ENCODE peak calls at places on chromosome 13, in five cellular contexts. I is IMR-90, O is lower lobe of right lung, D is endothelial cell, S is mammary epithelial cell. K is an unnamed sample.

GRCh38 chr13:28346136-28346535 is 148.8 kb downstream of the FLT1 start:
- DNase-seq in I (peak), O (no peak), D (no peak), S (no peak), K (no peak)

GRCh38 chr13:20927858-20928257 is 25.3 kb upstream of the XPO4 start:
- DNase-seq in O (no peak), S (no peak), I (no peak), D (no peak), K (no peak)

GRCh38 chr13:77565635-77566034 is 30.1 kb downstream of the SCEL start:
- DNase-seq in I (peak), S (peak), D (peak), O (no peak), K (no peak)

GRCh38 chr13:105346141-105346766 is 1189.2 kb downstream of the EFNB2 start:
- DNase-seq in I (peak), S (peak), O (no peak), D (no peak), K (no peak)

GRCh38 chr13:35309711-35310110 is 166.8 kb downstream of the MAB21L1 start:
- DNase-seq in O (no peak), D (no peak), I (no peak), S (no peak), K (no peak)

GRCh38 chr13:77599351-77599750 is 63.8 kb downstream of the SCEL start:
- DNase-seq in D (no peak), S (no peak), I (no peak), O (no peak), K (no peak)

GRCh38 chr13:75139291-75139690 is 342.7 kb downstream of the TBC1D4 start:
- DNase-seq in D (no peak), I (peak), O (no peak), S (no peak), K (no peak)

GRCh38 chr13:40941581-40941980 is 77.5 kb downstream of the ELF1 start:
- DNase-seq in S (no peak), D (no peak), I (no peak), O (no peak), K (no peak)

GRCh38 chr13:83992566-83993358 is 110.5 kb upstream of the SLITRK1 start:
- DNase-seq in O (no peak), D (no peak), S (no peak), I (no peak), K (no peak)

GRCh38 chr13:76637651-76638111 is 248.5 kb downstream of the KCTD12 start:
- DNase-seq in I (peak), O (no peak), D (no peak), S (no peak), K (no peak)

GRCh38 chr13:34208326-34208725 is 390.4 kb downstream of the RFC3 start:
- DNase-seq in S (no peak), I (peak), D (no peak), O (no peak), K (no peak)

GRCh38 chr13:93293716-93294115 is 67.1 kb downstream of the GPC6 start:
- DNase-seq in S (no peak), O (no peak), I (no peak), D (no peak), K (no peak)

GRCh38 chr13:93286047-93286446 is 59.4 kb downstream of the GPC6 start:
- DNase-seq in I (no peak), D (no peak), S (peak), O (no peak), K (no peak)

GRCh38 chr13:93289047-93289446 is 62.4 kb downstream of the GPC6 start:
- DNase-seq in D (no peak), S (no peak), O (no peak), I (peak), K (no peak)

GRCh38 chr13:93289842-93290241 is 63.2 kb downstream of the GPC6 start:
- DNase-seq in O (no peak), I (no peak), S (no peak), D (no peak), K (no peak)

GRCh38 chr13:93290503-93290902 is 63.9 kb downstream of the GPC6 start:
- DNase-seq in D (no peak), I (peak), S (no peak), O (no peak), K (no peak)
- TF ChIP-seq CTCF in D (no peak), I (no peak), S (no peak), O (no peak), K (no peak)

GRCh38 chr13:113647351-113648217 is 10.4 kb downstream of the ATP4B start:
- DNase-seq in I (no peak), S (peak), O (peak), D (no peak), K (peak)

GRCh38 chr13:113648218-113648615 is 9.8 kb downstream of the ATP4B start:
- DNase-seq in S (no peak), O (peak), D (no peak), I (no peak), K (peak)

GRCh38 chr13:113650731-113651148 is 7.3 kb downstream of the ATP4B start:
- DNase-seq in I (no peak), D (no peak), S (no peak), O (peak), K (peak)

GRCh38 chr13:113650275-113650674 is 7.7 kb downstream of the ATP4B start:
- DNase-seq in I (no peak), D (no peak), S (no peak), O (peak), K (peak)

DNA sequence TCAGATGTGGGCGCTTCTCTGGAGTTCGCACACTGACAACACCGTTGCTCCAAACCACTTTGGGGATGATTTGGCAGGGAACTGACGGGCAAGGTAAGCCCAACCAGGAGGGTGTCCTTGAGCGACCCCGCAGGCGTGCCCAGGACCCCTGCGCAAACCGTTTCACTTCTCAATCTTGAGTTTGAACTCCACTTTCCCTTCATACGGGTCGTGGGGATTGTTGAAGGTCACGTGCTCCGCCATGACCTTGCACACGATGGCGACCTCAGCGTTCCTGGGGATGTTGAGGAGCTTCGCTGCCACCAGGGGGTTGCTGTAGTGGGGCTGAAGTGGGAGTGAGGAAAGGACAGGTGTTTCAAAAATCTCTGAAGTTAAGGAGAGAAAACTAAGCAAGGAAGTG is 8.8 kb downstream of the ATP4B start:
- DNase-seq in O (peak), D (no peak), S (no peak), I (no peak), K (peak)
- TF ChIP-seq CTCF in O (no peak), D (no peak), S (no peak), I (no peak), K (no peak)

GRCh38 chr13:39047560-39047959 is 9.3 kb downstream of the NHLRC3 start:
- DNase-seq in O (no peak), D (peak), S (peak), I (no peak), K (no peak)
- TF ChIP-seq CTCF in O (no peak), D (no peak), S (peak), I (no peak), K (no peak)

GRCh38 chr13:99577934-99578917 is 77.0 kb downstream of the TM9SF2 start:
- DNase-seq in S (no peak), D (no peak), O (no peak), I (no peak), K (no peak)
- TF ChIP-seq CTCF in S (no peak), D (no peak), O (peak), I (peak), K (peak)

GRCh38 chr13:73340069-73340468 is 281.3 kb downstream of the KLF5 start:
- DNase-seq in S (peak), I (no peak), O (no peak), D (no peak), K (no peak)

GRCh38 chr13:73339086-73339485 is 280.3 kb downstream of the KLF5 start:
- DNase-seq in I (no peak), D (no peak), O (no peak), S (no peak), K (no peak)

GRCh38 chr13:73338389-73338788 is 279.6 kb downstream of the KLF5 start:
- DNase-seq in O (no peak), S (peak), D (no peak), I (no peak), K (no peak)

GRCh38 chr13:73337511-73337910 is 278.7 kb downstream of the KLF5 start:
- DNase-seq in D (no peak), O (no peak), S (peak), I (no peak), K (no peak)

GRCh38 chr13:73341748-73342147 is 282.9 kb downstream of the KLF5 start:
- DNase-seq in O (no peak), I (peak), S (no peak), D (no peak), K (no peak)
- TF ChIP-seq CTCF in O (no peak), I (no peak), S (no peak), D (no peak), K (no peak)